ENCODE peak calls at places on chromosomes 2 and 18, in ten cellular contexts. Q is pancreas, K is gastrocnemius medialis, Z is HFFc6, X is dorsolateral prefrontal cortex, H is cardiac muscle cell, Y is upper lobe of right lung, L is AG09309, P is cardiac fibroblast, R is choroid plexus epithelial cell. W is an unnamed sample.

GRCh38 chr2:4424153-4424552 is 720.8 kb downstream of the DCDC2C start:
- DNase-seq in Z (no peak), R (no peak), K (no peak), X (no peak), Q (no peak), P (no peak), L (no peak), Y (no peak), H (no peak), W (no peak)

GRCh38 chr18:58867281-58867961 is 2.7 kb downstream of the ZNF532 start:
- DNase-seq in L (no peak), R (peak; percentile 57), K (no peak), H (no peak), Z (no peak), Y (no peak), X (no peak), Q (no peak), P (no peak), W (no peak)

GRCh38 chr2:237639441-237640220 is 12.2 kb downstream of the LRRFIP1 start:
- DNase-seq in Q (no peak), X (no peak), L (no peak), Z (no peak), P (no peak), K (peak; percentile 86), R (no peak), H (no peak), Y (no peak), W (no peak)

GRCh38 chr2:192414794-192415193 is 220.1 kb upstream of the TMEFF2 start:
- DNase-seq in X (no peak), K (no peak), R (no peak), L (no peak), Y (no peak), Q (peak; percentile 57), P (no peak), H (no peak), Z (no peak), W (no peak)

GRCh38 chr2:234979204-234980167 is 27.7 kb downstream of the SH3BP4 start:
- DNase-seq in H (no peak), Q (no peak), K (no peak), P (peak; percentile 67), L (no peak), Z (no peak), R (peak; percentile 50), X (no peak), Y (no peak), W (no peak)

GRCh38 chr2:143514413-143514812 is 385.2 kb downstream of the ARHGAP15 start:
- DNase-seq in R (peak; percentile 34), P (peak; percentile 66), H (no peak), K (no peak), Q (no peak), L (no peak), Y (no peak), X (no peak), Z (no peak), W (no peak)

GRCh38 chr18:59718108-59719057 is 21.2 kb upstream of the CCBE1 start:
- DNase-seq in K (no peak), L (peak; percentile 95), R (peak; percentile 83), Z (peak; percentile 98), P (peak; percentile 97), Y (no peak), Q (no peak), H (no peak), X (no peak), W (no peak)

GRCh38 chr2:32832821-32833220 is 113.9 kb upstream of the LTBP1 start:
- DNase-seq in P (peak; percentile 28), R (peak; percentile 86), H (no peak), L (no peak), Y (no peak), K (no peak), X (no peak), Z (peak; percentile 45), Q (no peak), W (no peak)

DNA sequence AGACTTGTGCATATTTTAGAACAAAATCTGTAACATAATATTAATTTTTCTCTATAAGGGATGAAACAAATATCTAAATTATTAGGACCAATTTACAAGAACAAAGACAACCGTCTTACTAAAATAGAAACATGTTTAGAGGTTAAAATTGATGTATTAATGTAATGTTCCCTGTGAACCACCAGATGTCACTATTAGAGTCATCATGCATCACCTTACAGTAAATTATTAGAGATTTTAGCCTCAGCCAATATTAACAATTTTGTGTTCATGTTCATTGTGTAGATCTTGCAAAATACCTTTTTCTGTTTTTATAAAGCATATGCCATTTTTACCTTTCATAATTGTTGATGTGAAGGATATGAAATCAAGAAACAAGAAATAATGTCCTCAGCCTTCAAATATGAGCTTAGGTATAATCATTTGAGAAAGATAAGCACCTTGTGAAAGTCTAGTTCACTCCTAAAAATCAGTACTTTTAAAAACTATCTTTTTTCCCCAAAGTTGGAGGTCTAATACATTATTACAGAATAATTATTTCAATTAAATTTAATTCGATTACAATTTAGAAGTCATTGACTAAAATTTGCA is 344.3 kb upstream of the KCNH7 start:
- DNase-seq in X (no peak), H (peak; percentile 10), Q (no peak), P (peak; percentile 50), K (no peak), Z (no peak), R (peak; percentile 58), Y (no peak), L (no peak), W (no peak)
- TF ChIP-seq CTCF in X (peak; percentile 56), H (peak; percentile 60), Q (peak; percentile 34), P (peak; percentile 53), K (peak; percentile 36), Z (peak; percentile 82), R (peak; percentile 64), Y (peak; percentile 54), L (peak; percentile 38), W (peak; percentile 75)

GRCh38 chr2:74504591-74504990 is 2.9 kb downstream of the PCGF1 start:
- DNase-seq in H (no peak), L (no peak), Y (no peak), R (no peak), K (no peak), X (no peak), P (peak; percentile 22), Z (no peak), Q (no peak), W (no peak)

GRCh38 chr2:74503506-74504475 is 3.7 kb downstream of the PCGF1 start:
- DNase-seq in Y (no peak), Q (peak; percentile 74), R (no peak), K (no peak), L (no peak), P (peak; percentile 38), Z (no peak), H (no peak), X (no peak), W (no peak)

GRCh38 chr2:74501335-74502071 is 2.1 kb upstream of the LBX2 start:
- DNase-seq in Q (no peak), R (no peak), H (no peak), Y (no peak), P (no peak), Z (no peak), X (no peak), L (no peak), K (no peak), W (no peak)

GRCh38 chr2:74502147-74502719 is 2.8 kb upstream of the LBX2 start:
- DNase-seq in L (no peak), R (no peak), X (no peak), K (no peak), P (peak; percentile 19), Z (no peak), Y (no peak), Q (no peak), H (no peak), W (no peak)

DNA sequence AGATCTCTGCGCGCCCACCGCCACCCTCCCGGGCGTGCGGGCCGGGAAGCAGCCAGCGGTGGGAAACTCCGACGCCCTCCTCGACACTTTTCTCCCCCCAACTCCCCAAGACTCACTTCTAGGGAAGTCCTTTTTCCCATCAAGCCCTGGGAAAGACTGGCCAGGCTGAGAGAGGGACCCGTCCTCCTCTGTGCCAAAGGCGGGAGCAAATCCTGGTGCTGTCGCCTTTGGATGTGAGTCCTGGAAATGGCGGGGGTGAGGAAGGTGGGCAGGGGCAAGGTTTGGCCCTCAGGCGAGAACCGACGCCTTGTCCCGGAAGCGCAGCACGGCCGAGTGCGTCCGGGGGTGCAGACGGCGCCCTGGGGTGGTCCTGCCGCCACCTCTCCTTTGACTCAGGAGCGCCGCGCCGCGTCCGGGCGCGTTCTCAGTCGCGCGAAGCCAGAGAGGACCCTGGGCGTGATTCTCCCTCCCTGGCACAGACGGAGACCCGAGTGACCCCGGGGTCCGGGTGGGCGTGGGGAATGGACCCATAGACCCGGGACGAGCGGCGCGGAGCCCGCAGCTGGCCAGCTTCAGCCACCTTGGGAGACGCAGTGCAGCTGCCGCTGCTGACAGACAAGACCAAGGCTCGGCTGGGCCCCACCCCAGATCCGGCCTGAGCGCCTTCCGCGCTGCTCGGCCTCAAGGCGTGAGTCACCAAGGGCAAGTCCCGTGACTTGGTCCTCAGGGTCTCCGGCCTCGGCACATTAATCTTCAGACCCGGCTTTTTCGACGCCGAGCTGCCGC is 3.5 kb upstream of the LBX2 start:
- DNase-seq in L (peak; percentile 34), R (peak; percentile 87), K (peak; percentile 75), Y (peak; percentile 92), Q (peak; percentile 90), H (peak; percentile 39), Z (peak; percentile 72), X (no peak), P (peak; percentile 90), W (peak; percentile 92)
- TF ChIP-seq CTCF in L (peak; percentile 34), R (peak; percentile 43), K (peak; percentile 7), Y (peak; percentile 33), Q (no peak), H (peak; percentile 52), Z (peak; percentile 44), X (no peak), P (peak; percentile 34), W (peak; percentile 40)

DNA sequence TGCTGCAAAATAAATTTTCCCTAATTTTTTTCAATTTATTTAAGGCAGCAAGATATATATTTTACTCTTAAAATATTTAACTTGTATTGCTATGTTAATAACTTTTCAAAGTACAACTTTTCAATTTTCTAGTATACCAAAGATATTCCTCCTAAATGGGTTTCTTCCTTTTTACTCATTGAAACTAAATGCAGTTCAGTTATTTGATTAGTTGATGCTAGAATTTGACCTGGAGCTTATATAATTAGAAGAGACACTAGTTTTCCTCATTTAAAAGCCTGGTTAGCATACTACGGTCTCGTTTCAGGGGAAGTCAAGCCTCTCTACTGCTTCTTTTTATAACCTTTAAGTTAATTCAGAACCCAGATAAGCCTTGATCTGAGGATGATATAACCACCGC is at the start of gene ARHGEF33:
- DNase-seq in H (no peak), P (no peak), Q (no peak), K (no peak), Z (no peak), Y (no peak), L (no peak), X (no peak), R (no peak), W (no peak)
- TF ChIP-seq CTCF in H (no peak), P (no peak), Q (no peak), K (no peak), Z (no peak), Y (no peak), L (no peak), X (no peak), R (no peak), W (no peak)

GRCh38 chr18:79495591-79496071 is 99.9 kb downstream of the NFATC1 start:
- DNase-seq in Y (peak; percentile 40), L (no peak), H (no peak), Z (no peak), P (no peak), R (no peak), Q (no peak), K (no peak), X (no peak), W (peak; percentile 71)

GRCh38 chr18:79498662-79499061 is 102.9 kb downstream of the NFATC1 start:
- DNase-seq in R (no peak), P (no peak), Z (no peak), K (no peak), Y (no peak), X (no peak), Q (no peak), L (no peak), H (no peak), W (peak; percentile 17)

GRCh38 chr18:79497638-79498081 is 101.9 kb downstream of the NFATC1 start:
- DNase-seq in P (peak; percentile 32), Q (no peak), H (no peak), Z (no peak), X (no peak), R (peak; percentile 13), K (no peak), Y (no peak), L (no peak), W (no peak)

GRCh38 chr18:79496237-79496977 is 100.7 kb downstream of the NFATC1 start:
- DNase-seq in Z (no peak), X (no peak), K (no peak), P (peak; percentile 24), Q (peak; percentile 56), Y (peak; percentile 55), H (no peak), R (no peak), L (no peak), W (peak; percentile 74)

GRCh38 chr18:79496978-79497637 is 101.4 kb downstream of the NFATC1 start:
- DNase-seq in Z (no peak), L (no peak), K (no peak), H (no peak), R (peak; percentile 73), P (peak; percentile 88), X (no peak), Y (peak; percentile 51), Q (no peak), W (peak; percentile 85)
- TF ChIP-seq CTCF in Z (no peak), L (no peak), K (no peak), H (no peak), R (no peak), P (peak; percentile 4), X (no peak), Y (no peak), Q (no peak), W (no peak)